ENCODE peak calls at places on chromosomes 4 and X, in four cellular contexts. Z is uterus, J is heart left ventricle, A is IMR-90. Y is an unnamed sample.

GRCh38 chr4:112410364-112410763 is 105.6 kb downstream of the NEUROG2 start:
- DNase-seq in Z (no peak), J (no peak), A (no peak), Y (no peak)

GRCh38 chr4:184350213-184350817 is 124.0 kb downstream of the IRF2 start:
- DNase-seq in Z (no peak), J (no peak), A (no peak), Y (no peak)

GRCh38 chr4:99894998-99895397 is 771 bp upstream of the LAMTOR3 start:
- DNase-seq in Z (no peak), J (no peak), A (no peak), Y (no peak)

GRCh38 chr4:25861422-25861926 is 1.3 kb downstream of the SEL1L3 start:
- DNase-seq in Z (no peak), J (no peak), A (peak; percentile 47), Y (no peak)

GRCh38 chr4:87566276-87566675 is 37.1 kb upstream of the SPARCL1 start:
- DNase-seq in Z (no peak), J (no peak), A (no peak), Y (no peak)

GRCh38 chr4:120155287-120155686 is 88.6 kb upstream of the MAD2L1 start:
- DNase-seq in Z (no peak), J (no peak), A (no peak), Y (no peak)

GRCh38 chrX:148135738-148136137 is 154.6 kb downstream of the FMR1NB start:
- DNase-seq in Z (no peak), J (no peak), A (no peak), Y (no peak)

GRCh38 chr4:161929966-161930365 is 233.8 kb downstream of the FSTL5 start:
- DNase-seq in Z (no peak), J (no peak), A (peak; percentile 35), Y (no peak)

GRCh38 chr4:72275381-72275780 is 243.6 kb downstream of the NPFFR2 start:
- DNase-seq in Z (no peak), J (no peak), A (no peak), Y (no peak)

GRCh38 chr4:7932333-7932732 is 7.3 kb downstream of the AFAP1 start:
- DNase-seq in Z (no peak), J (no peak), A (no peak), Y (no peak)

GRCh38 chr4:7928711-7929505 is 10.8 kb downstream of the AFAP1 start:
- DNase-seq in Z (no peak), J (no peak), A (no peak), Y (no peak)

GRCh38 chr4:7933631-7934510 is 5.8 kb downstream of the AFAP1 start:
- DNase-seq in Z (no peak), J (no peak), A (peak; percentile 37), Y (no peak)

GRCh38 chr4:7926822-7927221 is 12.8 kb downstream of the AFAP1 start:
- DNase-seq in Z (no peak), J (no peak), A (no peak), Y (no peak)

GRCh38 chr4:7929530-7929951 is 10.1 kb downstream of the AFAP1 start:
- DNase-seq in Z (no peak), J (no peak), A (no peak), Y (peak; percentile 61)
- TF ChIP-seq POLR2A in Z (no peak), J (no peak), A (peak; percentile 18), Y (no peak)

GRCh38 chr4:163494360-163495241 is at the start of gene TMA16:
- DNase-seq in Z (peak; percentile 81), J (peak; percentile 90), A (peak; percentile 95), Y (peak; percentile 58)
- TF ChIP-seq POLR2A in Z (peak; percentile 38), J (peak; percentile 33), A (peak; percentile 87), Y (peak; percentile 48)

GRCh38 chr4:185425600-185426352 is at the start of gene UFSP2:
- DNase-seq in Z (peak; percentile 86), J (peak; percentile 90), A (peak; percentile 88), Y (peak; percentile 71)
- TF ChIP-seq POLR2A in Z (peak; percentile 86), J (peak; percentile 82), A (peak; percentile 72), Y (peak; percentile 56)

DNA sequence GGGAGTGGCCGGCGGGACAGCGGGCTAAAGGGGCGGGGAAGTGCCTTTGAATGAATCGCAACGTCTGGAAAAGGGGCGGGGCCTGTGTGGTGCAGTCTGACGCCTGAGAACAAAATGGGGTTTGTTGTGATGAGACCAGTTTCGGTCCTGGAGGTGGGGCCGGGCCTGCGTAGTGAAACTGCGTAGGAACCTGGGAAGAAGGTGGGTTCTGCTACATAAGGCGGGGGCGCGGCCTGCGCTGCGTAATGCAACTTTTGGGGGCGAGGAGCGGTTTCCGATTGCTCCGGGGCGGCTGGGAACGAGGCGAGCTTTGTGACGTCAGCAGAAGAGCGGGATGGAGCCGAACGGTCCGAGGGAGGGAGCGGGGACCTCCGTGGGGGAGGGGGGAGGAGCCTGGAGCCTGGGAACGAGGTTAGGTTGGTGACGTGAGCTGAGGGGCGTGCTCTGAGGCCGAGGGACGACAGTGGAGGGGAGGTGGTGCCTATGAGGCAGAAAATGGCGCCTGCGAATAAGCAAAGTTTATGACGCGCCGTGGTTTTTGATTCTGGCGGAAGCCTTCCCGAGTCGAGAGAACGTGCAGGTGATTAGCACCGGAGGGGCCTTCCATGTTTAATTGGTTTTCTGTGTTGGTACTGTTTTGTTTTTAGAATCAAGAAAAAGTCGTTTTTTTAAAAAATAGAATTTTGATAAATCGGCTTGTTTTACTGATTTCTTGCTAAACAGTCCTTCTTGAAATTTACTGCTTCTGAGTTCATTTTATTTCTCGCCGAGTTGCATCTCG is 714 bp downstream of the USP11 start:
- DNase-seq in Z (peak; percentile 97), J (peak; percentile 95), A (peak; percentile 97), Y (peak; percentile 47)
- TF ChIP-seq POLR2A in Z (peak; percentile 45), J (peak; percentile 43), A (peak; percentile 88), Y (no peak)

GRCh38 chr4:148444296-148445070 is 2.3 kb upstream of the NR3C2 start:
- DNase-seq in Z (peak; percentile 40), J (peak; percentile 54), A (no peak), Y (no peak)
- TF ChIP-seq POLR2A in Z (no peak), J (no peak), A (no peak), Y (no peak)

GRCh38 chrX:86047174-86047991 is at the start of gene CHM:
- DNase-seq in Z (peak; percentile 69), J (peak; percentile 43), A (peak; percentile 84), Y (peak; percentile 29)
- TF ChIP-seq POLR2A in Z (peak; percentile 52), J (peak; percentile 48), A (peak; percentile 82), Y (peak; percentile 47)

GRCh38 chrX:71532753-71533425 is at the start of gene OGT:
- DNase-seq in Z (peak; percentile 96), J (peak; percentile 97), A (peak; percentile 97), Y (peak; percentile 40)

GRCh38 chrX:71533514-71533849 is 578 bp downstream of the OGT start:
- DNase-seq in Z (no peak), J (no peak), A (no peak), Y (no peak)

GRCh38 chrX:71534773-71535544 is 2.1 kb downstream of the OGT start:
- DNase-seq in Z (no peak), J (no peak), A (no peak), Y (no peak)

GRCh38 chrX:71533850-71534515 is 1.1 kb downstream of the OGT start:
- DNase-seq in Z (peak; percentile 37), J (peak; percentile 47), A (peak; percentile 32), Y (no peak)

DNA sequence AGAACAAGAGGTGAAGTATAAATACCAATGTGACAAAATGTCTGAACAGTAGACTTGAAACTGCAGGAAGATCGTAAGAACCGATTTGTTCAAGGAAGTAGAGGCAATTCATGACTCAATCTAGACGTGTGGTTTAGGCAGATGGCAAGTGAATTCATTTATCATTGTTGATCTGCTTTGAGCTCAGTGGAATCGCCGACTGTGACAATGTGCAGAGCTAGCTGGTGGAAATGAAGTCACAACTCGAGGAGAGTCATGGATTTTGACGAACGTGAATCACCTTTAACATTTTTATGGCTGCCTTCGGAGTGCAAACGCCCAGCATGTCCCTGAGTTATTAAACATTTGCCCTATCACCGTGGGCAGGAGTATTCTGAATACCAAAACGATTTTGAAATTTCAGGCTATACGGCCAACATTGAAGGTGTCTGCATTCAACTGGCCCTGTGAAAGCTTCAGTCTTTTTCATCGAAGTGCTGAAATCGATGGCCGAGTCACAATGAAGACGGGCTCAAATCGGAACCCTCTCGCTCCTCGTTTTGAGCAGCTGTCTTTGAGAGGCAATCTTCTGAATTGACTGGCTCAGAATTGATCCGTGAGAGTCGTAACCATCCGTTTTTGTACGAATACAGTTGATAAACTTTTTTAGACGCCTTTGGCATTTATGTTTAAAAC is 689 bp upstream of the OGT start:
- DNase-seq in Z (no peak), J (no peak), A (peak; percentile 66), Y (no peak)
- TF ChIP-seq POLR2A in Z (no peak), J (no peak), A (no peak), Y (no peak)

GRCh38 chrX:7927259-7928167 is at the start of gene PNPLA4:
- DNase-seq in Z (peak; percentile 66), J (peak; percentile 87), A (peak; percentile 64), Y (peak; percentile 23)
- TF ChIP-seq POLR2A in Z (peak; percentile 33), J (peak; percentile 45), A (peak; percentile 48), Y (peak; percentile 57)

DNA sequence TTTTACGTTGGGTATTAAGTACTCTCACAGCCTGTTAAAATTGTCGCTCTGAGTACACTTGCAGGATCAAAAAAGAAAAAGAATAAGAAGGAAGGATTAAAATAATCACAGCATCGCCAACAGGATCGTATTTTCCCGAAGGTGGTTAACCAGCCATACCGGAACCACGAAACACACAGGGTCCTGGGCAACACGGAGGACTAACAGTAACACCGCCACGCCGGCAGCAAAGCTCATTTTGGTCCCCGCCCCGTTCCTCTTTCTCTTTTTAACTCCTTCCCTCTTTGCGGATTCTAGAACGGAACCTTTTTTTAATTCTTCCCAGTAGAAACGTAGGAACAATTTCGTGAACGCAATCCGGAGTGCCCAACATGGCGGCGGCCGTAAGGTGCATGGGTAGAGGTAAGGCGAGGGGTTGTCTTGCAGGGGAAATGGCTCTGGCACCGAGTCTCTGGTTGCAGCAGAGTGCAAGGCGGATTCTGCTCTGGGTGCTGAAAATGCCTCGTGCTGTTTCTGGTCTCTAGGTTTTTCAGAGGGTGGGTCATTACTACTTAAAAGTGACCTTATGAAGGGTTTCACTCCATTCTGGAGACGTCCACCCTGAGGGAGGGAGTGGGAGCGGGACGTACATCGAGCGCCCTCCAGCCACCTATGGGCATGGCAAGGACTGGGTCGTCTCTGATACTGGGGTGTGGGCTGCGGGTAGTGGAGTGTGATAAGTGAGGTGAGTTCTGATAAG is at the start of gene MRPL1:
- DNase-seq in Z (peak; percentile 92), J (peak; percentile 91), A (peak; percentile 96), Y (peak; percentile 30)
- TF ChIP-seq POLR2A in Z (no peak), J (peak; percentile 42), A (peak; percentile 94), Y (peak; percentile 82)